ENCODE peak calls at places on chromosomes 4 and X, in six cellular contexts. G is right lobe of liver, W is astrocyte of the spinal cord, B is bronchial epithelial cell, P is aorta, Y is adrenal gland. Q is an unnamed sample.

GRCh38 chr4:153533387-153533786 is 67.2 kb downstream of the TMEM131L start:
- DNase-seq in G (no peak), W (no peak), B (no peak), P (no peak), Y (no peak), Q (no peak)

GRCh38 chr4:24730256-24731001 is 64.9 kb upstream of the SOD3 start:
- DNase-seq in G (no peak), W (peak), B (no peak), P (peak), Y (no peak), Q (peak)

GRCh38 chr4:25837107-25837506 is 25.7 kb downstream of the SEL1L3 start:
- DNase-seq in G (no peak), W (no peak), B (no peak), P (no peak), Y (no peak), Q (no peak)

GRCh38 chrX:15241258-15241657 is 28.6 kb downstream of the ASB9 start:
- DNase-seq in G (no peak), W (no peak), B (no peak), P (no peak), Y (no peak), Q (no peak)

GRCh38 chr4:147160908-147161513 is 215.3 kb upstream of the TTC29 start:
- DNase-seq in G (no peak), W (peak), B (peak), P (no peak), Y (peak), Q (peak)

GRCh38 chr4:139022835-139023234 is 7.3 kb downstream of the NOCT start:
- DNase-seq in G (no peak), W (no peak), B (no peak), P (no peak), Y (peak), Q (no peak)

GRCh38 chr4:110611968-110612447 is 10.9 kb downstream of the PITX2 start:
- DNase-seq in G (no peak), W (no peak), B (no peak), P (no peak), Y (no peak), Q (no peak)

GRCh38 chrX:69237228-69237627 is 72.0 kb upstream of the PJA1 start:
- DNase-seq in G (no peak), W (no peak), B (no peak), P (no peak), Y (no peak), Q (no peak)

GRCh38 chr4:111530446-111530845 is 614.8 kb upstream of the FAM241A start:
- DNase-seq in G (no peak), W (no peak), B (no peak), P (no peak), Y (no peak), Q (no peak)

GRCh38 chr4:174036563-174036962 is 246.9 kb downstream of the FBXO8 start:
- DNase-seq in G (no peak), W (no peak), B (no peak), P (no peak), Y (no peak), Q (no peak)

GRCh38 chr4:106365613-106366012 is 3.0 kb downstream of the GIMD1 start:
- DNase-seq in G (no peak), W (peak), B (peak), P (no peak), Y (no peak), Q (no peak)

GRCh38 chr4:88818650-88819470 is 121.2 kb upstream of the NAP1L5 start:
- DNase-seq in G (peak), W (peak), B (peak), P (peak), Y (peak), Q (peak)

GRCh38 chr4:76809594-76810305 is 88.2 kb downstream of the SOWAHB start:
- DNase-seq in G (peak), W (no peak), B (peak), P (no peak), Y (no peak), Q (no peak)

GRCh38 chrX:135489542-135489941 is 30.9 kb upstream of the INTS6L start:
- DNase-seq in G (no peak), W (no peak), B (no peak), P (no peak), Y (no peak), Q (no peak)

GRCh38 chr4:121139533-121140222 is 24.4 kb downstream of the TNIP3 start:
- DNase-seq in G (no peak), W (peak), B (peak), P (no peak), Y (no peak), Q (no peak)

GRCh38 chr4:165874799-165875371 is 1.8 kb downstream of the TLL1 start:
- DNase-seq in G (peak), W (peak), B (peak), P (no peak), Y (peak), Q (peak)

GRCh38 chr4:1172228-1172851 is at the start of gene SPON2:
- DNase-seq in G (peak), W (peak), B (no peak), P (no peak), Y (peak), Q (peak)

GRCh38 chr4:1170156-1170804 is 2.1 kb downstream of the SPON2 start:
- DNase-seq in G (no peak), W (no peak), B (no peak), P (no peak), Y (no peak), Q (no peak)

GRCh38 chr4:1172971-1173757 is 781 bp upstream of the SPON2 start:
- DNase-seq in G (no peak), W (peak), B (no peak), P (no peak), Y (peak), Q (peak)

GRCh38 chr4:1170805-1171305 is 1.5 kb downstream of the SPON2 start:
- DNase-seq in G (no peak), W (no peak), B (no peak), P (no peak), Y (no peak), Q (peak)

DNA sequence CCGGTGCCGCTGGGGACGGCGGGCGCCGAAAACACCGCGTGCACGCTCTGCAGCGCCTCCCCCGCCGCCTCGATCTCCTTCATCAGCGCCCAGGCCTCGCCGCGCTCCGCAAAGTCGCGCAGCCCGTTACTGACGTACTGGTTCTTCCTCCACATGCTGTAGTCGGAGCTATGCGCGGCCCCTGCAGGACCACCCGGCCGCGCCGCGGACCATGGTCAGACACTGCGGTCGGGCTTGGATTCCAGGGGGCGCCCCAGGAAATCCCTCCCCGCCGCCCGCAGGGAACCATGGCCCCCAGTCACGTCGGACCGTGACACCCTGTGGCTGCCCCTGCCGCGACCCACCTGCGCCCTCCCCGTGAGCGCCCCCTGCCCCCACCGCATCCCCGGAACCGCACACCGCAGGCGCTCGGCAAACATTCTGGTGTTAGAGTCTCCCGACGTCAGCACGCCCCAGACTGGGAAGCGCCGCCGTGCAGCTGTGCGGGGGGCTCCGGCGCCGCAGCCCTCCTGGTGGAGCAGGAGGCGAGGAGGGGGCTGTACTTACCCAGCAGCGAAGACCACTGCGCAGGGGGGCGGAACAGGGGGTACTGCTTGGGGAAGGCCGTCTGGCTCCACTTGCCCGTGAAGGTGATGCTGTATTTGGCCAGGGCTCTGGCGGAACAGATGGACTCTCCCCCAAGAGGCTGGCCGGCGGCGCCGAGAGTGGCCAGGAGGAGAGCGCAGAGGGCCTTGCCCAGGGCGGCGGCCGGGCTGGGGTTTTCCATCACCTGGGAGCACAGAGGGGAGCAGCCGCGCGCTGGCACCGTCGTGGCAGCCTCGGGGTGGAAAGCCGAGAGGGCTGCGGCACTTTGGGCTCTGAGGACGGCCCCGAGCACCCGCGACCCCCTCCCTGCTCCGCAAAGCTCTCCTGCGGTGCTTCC is 816 bp downstream of the SPON2 start:
- DNase-seq in G (no peak), W (no peak), B (no peak), P (no peak), Y (peak), Q (peak)
- H3K4me3 ChIP-seq in G (peak), W (peak), B (no peak), P (no peak), Y (peak), Q (no peak)

GRCh38 chrX:71144651-71145050 is at the start of gene NLGN3:
- DNase-seq in G (no peak), W (no peak), B (no peak), P (no peak), Y (no peak), Q (no peak)
- H3K4me3 ChIP-seq in G (no peak), W (peak), B (no peak), P (peak), Y (peak), Q (no peak)

DNA sequence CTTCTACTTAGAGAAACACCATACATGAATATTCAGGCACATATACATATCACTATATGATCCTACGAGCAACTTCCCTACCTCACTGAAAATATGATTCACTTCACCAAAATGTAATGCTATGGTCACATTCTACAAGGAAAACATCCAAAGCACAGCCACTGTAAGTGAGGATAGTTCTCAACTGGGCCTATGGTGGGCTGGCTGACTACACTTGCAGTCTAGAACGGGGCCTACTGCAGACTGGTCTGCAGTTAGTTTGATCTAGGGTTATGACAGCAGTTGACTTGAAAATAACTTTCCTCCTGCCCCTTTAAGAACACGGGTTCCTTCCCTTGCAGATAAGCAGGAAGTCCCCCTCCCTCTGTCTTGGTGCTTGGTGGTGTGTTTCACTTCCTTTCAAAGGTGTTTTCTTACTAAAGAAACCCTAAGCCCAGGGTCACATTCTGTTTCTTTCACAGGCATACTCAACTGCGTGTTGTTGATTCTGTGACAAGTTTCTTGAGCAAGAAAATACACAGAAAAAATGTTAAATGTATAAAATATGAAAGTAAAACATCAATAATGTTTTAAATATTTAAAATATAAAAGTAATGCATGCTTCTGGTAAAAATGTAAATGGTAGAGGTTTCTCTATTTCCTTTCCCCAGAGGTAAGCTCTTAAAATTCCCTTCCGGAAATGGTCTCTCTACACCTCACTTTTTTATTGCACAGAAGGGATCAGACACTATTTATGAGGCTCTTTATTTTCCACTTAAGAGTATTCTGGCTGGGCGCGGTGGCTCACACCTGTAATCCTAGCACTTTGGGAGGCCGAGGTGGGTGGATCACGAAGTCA is 18.0 kb upstream of the TMSB4X start:
- DNase-seq in G (no peak), W (peak), B (peak), P (no peak), Y (no peak), Q (peak)
- H3K4me3 ChIP-seq in G (peak), W (no peak), B (no peak), P (no peak), Y (no peak), Q (no peak)

GRCh38 chrX:19377799-19378198 is 34.1 kb downstream of the PDHA1 start:
- DNase-seq in G (no peak), W (no peak), B (no peak), P (no peak), Y (no peak), Q (no peak)

GRCh38 chrX:19373034-19373891 is 29.5 kb downstream of the PDHA1 start:
- DNase-seq in G (no peak), W (no peak), B (no peak), P (no peak), Y (no peak), Q (no peak)

GRCh38 chrX:19375546-19375945 is 31.8 kb downstream of the PDHA1 start:
- DNase-seq in G (no peak), W (no peak), B (no peak), P (no peak), Y (no peak), Q (no peak)

GRCh38 chrX:19372170-19373033 is 28.7 kb downstream of the PDHA1 start:
- DNase-seq in G (peak), W (peak), B (peak), P (peak), Y (peak), Q (peak)
- H3K4me3 ChIP-seq in G (peak), W (peak), B (peak), P (no peak), Y (peak), Q (no peak)

GRCh38 chrX:78455901-78456300 is 128.5 kb upstream of the CYSLTR1 start:
- DNase-seq in G (no peak), W (peak), B (peak), P (no peak), Y (no peak), Q (no peak)
- H3K4me3 ChIP-seq in G (no peak), W (no peak), B (no peak), P (no peak), Y (no peak), Q (no peak)

Q was measured in body of pancreas.